ENCODE peak calls at places on chromosomes 5 and 9, in eight cellular contexts. X is neural progenitor cell, B is DND-41, Y is MM.1S, D is Peyer's patch, J is heart right ventricle, Z is foreskin keratinocyte, E is cardiac muscle cell. I is an unnamed sample.

GRCh38 chr9:131590907-131591844 is 45.9 kb downstream of the PRRT1B start:
- DNase-seq in X (peak; percentile 84), Y (peak; percentile 69), E (peak; percentile 85), J (peak; percentile 73), D (peak; percentile 84), B (peak; percentile 36), Z (peak; percentile 45), I (peak; percentile 78)

GRCh38 chr5:119353686-119354366 is 2.0 kb upstream of the TNFAIP8 start:
- DNase-seq in Z (no peak), D (peak; percentile 71), J (no peak), Y (peak; percentile 61), X (no peak), B (no peak), E (no peak), I (no peak)

GRCh38 chr5:144191998-144192397 is 21.3 kb downstream of the KCTD16 start:
- DNase-seq in D (no peak), E (peak; percentile 21), J (no peak), Y (peak; percentile 95), Z (peak; percentile 73), B (peak; percentile 55), X (peak; percentile 48), I (peak; percentile 54)

GRCh38 chr5:180116441-180117377 is 45.1 kb upstream of the RNF130 start:
- DNase-seq in Z (no peak), B (no peak), J (no peak), Y (no peak), X (peak; percentile 37), E (no peak), D (no peak), I (no peak)

GRCh38 chr5:140725799-140726471 is 25.7 kb downstream of the ZMAT2 start:
- DNase-seq in J (peak; percentile 37), E (peak; percentile 80), X (peak; percentile 88), Z (peak; percentile 94), B (no peak), Y (no peak), D (no peak), I (peak; percentile 57)

GRCh38 chr5:76337949-76338589 is 65.0 kb upstream of the IQGAP2 start:
- DNase-seq in X (peak; percentile 74), E (peak; percentile 65), Z (peak; percentile 80), Y (peak; percentile 62), J (no peak), B (peak; percentile 7), D (peak; percentile 34), I (no peak)

GRCh38 chr5:2895876-2896275 is 144.4 kb upstream of the IRX2 start:
- DNase-seq in B (no peak), J (no peak), Y (no peak), E (no peak), X (no peak), D (no peak), Z (no peak), I (no peak)

GRCh38 chr5:154519375-154519774 is 41.3 kb upstream of the HAND1 start:
- DNase-seq in D (no peak), Y (no peak), Z (no peak), J (no peak), B (no peak), E (no peak), X (no peak), I (no peak)

GRCh38 chr9:81548911-81549310 is 140.4 kb downstream of the TLE1 start:
- DNase-seq in D (no peak), J (no peak), X (no peak), Z (no peak), E (no peak), B (no peak), Y (no peak), I (no peak)

GRCh38 chr9:33942471-33943083 is 106.1 kb downstream of the UBAP2 start:
- DNase-seq in Z (peak; percentile 68), E (no peak), D (no peak), X (no peak), J (no peak), B (no peak), Y (no peak), I (no peak)

GRCh38 chr9:38125889-38126288 is 56.9 kb upstream of the SHB start:
- DNase-seq in X (no peak), E (no peak), B (no peak), D (no peak), J (no peak), Z (peak; percentile 81), Y (no peak), I (no peak)

GRCh38 chr5:178793156-178793555 is 62.7 kb upstream of the ZNF354A start:
- DNase-seq in X (peak; percentile 70), D (no peak), E (peak; percentile 59), Z (peak; percentile 8), Y (no peak), J (no peak), B (peak; percentile 20), I (no peak)

GRCh38 chr5:112367400-112367799 is 51.7 kb downstream of the EPB41L4A start:
- DNase-seq in Y (no peak), B (no peak), J (peak; percentile 30), X (no peak), E (no peak), D (no peak), Z (no peak), I (no peak)

GRCh38 chr5:112372543-112372942 is 46.5 kb downstream of the EPB41L4A start:
- DNase-seq in E (no peak), J (no peak), Z (peak; percentile 37), Y (no peak), X (no peak), B (no peak), D (no peak), I (no peak)

GRCh38 chr5:112371054-112371453 is 48.0 kb downstream of the EPB41L4A start:
- DNase-seq in B (no peak), D (no peak), Z (no peak), E (no peak), Y (no peak), X (no peak), J (no peak), I (no peak)

DNA sequence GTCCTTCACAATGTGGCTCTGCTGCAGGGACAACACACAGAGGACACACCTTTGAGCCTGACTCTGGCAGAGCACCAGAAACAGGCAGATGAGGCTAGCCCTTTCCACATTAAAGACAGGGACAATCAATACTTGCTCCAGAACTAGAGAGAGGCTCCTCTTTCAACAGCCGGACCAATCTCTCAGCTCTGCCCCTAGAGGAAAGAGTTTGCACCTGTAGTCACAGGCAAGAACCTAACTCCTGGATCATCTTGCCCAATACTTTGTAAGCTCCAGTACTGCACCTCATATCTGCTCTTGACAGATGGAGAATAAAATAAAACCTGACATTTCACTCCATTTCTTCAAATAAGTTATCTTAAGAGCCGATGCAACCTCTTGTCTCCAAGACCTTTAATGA is 52.1 kb downstream of the EPB41L4A start:
- DNase-seq in D (no peak), X (peak; percentile 39), Z (no peak), Y (no peak), E (no peak), J (no peak), B (no peak), I (no peak)
- TF ChIP-seq CTCF in D (peak; percentile 6), X (peak; percentile 54), Z (peak; percentile 50), Y (peak; percentile 19), E (peak; percentile 33), J (peak; percentile 13), B (peak; percentile 54), I (no peak)

GRCh38 chr9:92507496-92507895 is 25.2 kb upstream of the ASPN start:
- DNase-seq in Z (no peak), E (no peak), X (no peak), J (no peak), Y (no peak), D (no peak), B (no peak), I (no peak)

GRCh38 chr9:92513349-92513748 is 22.4 kb downstream of the ECM2 start:
- DNase-seq in J (no peak), D (no peak), B (no peak), E (no peak), X (no peak), Y (no peak), Z (no peak), I (no peak)

GRCh38 chr9:92508018-92508417 is 25.7 kb upstream of the ASPN start:
- DNase-seq in Z (no peak), D (no peak), J (no peak), E (peak; percentile 63), X (peak; percentile 13), B (no peak), Y (no peak), I (no peak)

GRCh38 chr9:92512622-92513021 is 23.2 kb downstream of the ECM2 start:
- DNase-seq in E (no peak), Z (no peak), Y (no peak), J (no peak), B (no peak), X (no peak), D (no peak), I (no peak)

GRCh38 chr9:92510747-92511146 is 25.0 kb downstream of the ECM2 start:
- DNase-seq in Z (no peak), J (no peak), E (no peak), Y (no peak), D (no peak), X (no peak), B (no peak), I (no peak)
- H3K4me1 ChIP-seq in Z (peaks cover 15% of the 10 kb centered on the region), J (peaks cover 38% of the 10 kb centered on the region), E (peaks cover 10% of the 10 kb centered on the region), Y (peaks cover 6% of the 10 kb centered on the region), D (no peaks in the 10 kb centered on the region), X (no peaks in the 10 kb centered on the region), B (no peaks in the 10 kb centered on the region), I (no peaks in the 10 kb centered on the region)

GRCh38 chr5:44868541-44868940 is 59.8 kb downstream of the MRPS30 start:
- DNase-seq in Y (no peak), E (no peak), D (no peak), J (no peak), Z (no peak), X (no peak), B (no peak), I (no peak)

GRCh38 chr5:44860267-44860666 is 51.5 kb downstream of the MRPS30 start:
- DNase-seq in Y (no peak), J (no peak), B (no peak), X (no peak), D (no peak), Z (peak; percentile 58), E (no peak), I (no peak)

DNA sequence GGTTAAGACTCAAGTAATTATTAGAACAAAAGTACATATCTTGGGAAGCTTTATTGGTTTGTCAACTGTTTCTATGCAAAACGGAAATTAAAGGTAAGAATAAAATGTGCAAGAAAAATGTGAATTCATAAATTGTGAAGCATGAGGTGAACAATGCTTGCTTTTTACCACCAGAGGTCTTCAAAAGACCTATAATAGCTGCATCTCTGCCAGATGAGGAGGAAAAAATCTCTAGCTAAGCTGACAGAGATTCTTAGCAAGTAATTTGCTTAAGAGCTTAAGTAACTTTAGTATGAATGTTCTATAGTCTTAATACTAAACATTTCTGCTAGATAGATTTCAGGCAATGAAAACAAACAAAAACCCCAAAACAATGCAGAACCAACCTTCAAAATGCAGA is 54.1 kb downstream of the MRPS30 start:
- DNase-seq in B (no peak), D (no peak), X (no peak), Z (peak; percentile 25), J (no peak), Y (peak; percentile 48), E (peak; percentile 52), I (no peak)
- TF ChIP-seq CTCF in B (peak; percentile 31), D (no peak), X (peak; percentile 37), Z (peak; percentile 73), J (peak; percentile 17), Y (peak; percentile 43), E (no peak), I (no peak)

DNA sequence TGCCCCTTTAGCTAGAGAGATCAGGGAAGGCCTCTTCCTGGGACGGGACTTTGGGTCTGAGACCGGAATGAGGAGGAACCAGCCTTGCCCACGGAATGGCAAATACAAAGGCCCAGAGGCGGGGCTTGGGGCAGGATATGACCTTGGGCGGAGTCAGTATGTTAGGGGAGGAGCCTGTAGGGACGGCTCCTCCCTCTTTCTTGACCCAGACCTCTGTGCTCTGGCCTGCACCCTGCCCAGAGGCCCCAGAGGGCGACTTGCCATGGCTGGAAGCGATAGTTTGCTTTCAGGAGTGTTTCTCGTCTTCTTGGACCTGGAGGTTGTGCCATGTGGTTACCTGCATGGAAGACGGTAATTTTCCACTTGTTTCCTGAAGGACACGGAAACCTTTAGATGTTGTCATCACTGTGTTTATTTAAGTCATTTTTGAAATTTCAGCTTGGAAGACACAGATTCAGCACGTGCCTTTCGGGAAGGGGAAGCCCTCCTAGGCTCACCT is 85.6 kb downstream of the DAB2IP start:
- DNase-seq in D (no peak), X (peak; percentile 45), E (no peak), Z (no peak), J (peak; percentile 53), Y (no peak), B (no peak), I (no peak)
- H3K4me1 ChIP-seq in D (no peaks in the 10 kb centered on the region), X (peaks cover 53% of the 10 kb centered on the region), E (peaks cover 33% of the 10 kb centered on the region), Z (peaks cover 24% of the 10 kb centered on the region), J (peaks cover 96% of the 10 kb centered on the region), Y (peaks cover 26% of the 10 kb centered on the region), B (peaks cover 19% of the 10 kb centered on the region), I (peaks cover 3% of the 10 kb centered on the region)

I was measured in CD8-positive, alpha-beta T cell.